ENCODE peak calls at places on chromosomes 12 and 14, in eight cellular contexts. One of them, this sample, is unnamed. For H3K9me3, the result is how much of the 10 kb centered on the place peaks cover.

GRCh38 chr12:50282581-50283229 is 615 bp downstream of the LIMA1 start:
- DNase-seq in endothelial cell of umbilical vein: peak
- DNase-seq in aorta: no peak
- DNase-seq in transverse colon: peak
- DNase-seq in lower lobe of right lung: no peak
- DNase-seq in uterus: no peak
- DNase-seq in MM.1S: no peak
- DNase-seq in HCT116: no peak
- DNase-seq in this sample: peak

GRCh38 chr12:128903231-128903630 is 50.0 kb downstream of the GLT1D1 start:
- DNase-seq in endothelial cell of umbilical vein: no peak
- DNase-seq in aorta: no peak
- DNase-seq in transverse colon: no peak
- DNase-seq in lower lobe of right lung: no peak
- DNase-seq in uterus: no peak
- DNase-seq in MM.1S: no peak
- DNase-seq in HCT116: no peak
- DNase-seq in this sample: no peak

GRCh38 chr12:120286768-120287490 is 4.8 kb downstream of the RNU4-2 start:
- DNase-seq in endothelial cell of umbilical vein: no peak
- DNase-seq in aorta: no peak
- DNase-seq in transverse colon: no peak
- DNase-seq in lower lobe of right lung: no peak
- DNase-seq in uterus: no peak
- DNase-seq in MM.1S: no peak
- DNase-seq in HCT116: no peak
- DNase-seq in this sample: no peak

GRCh38 chr12:116520801-116521471 is 38.2 kb upstream of the MAP1LC3B2 start:
- DNase-seq in endothelial cell of umbilical vein: peak
- DNase-seq in aorta: no peak
- DNase-seq in transverse colon: no peak
- DNase-seq in lower lobe of right lung: no peak
- DNase-seq in uterus: no peak
- DNase-seq in MM.1S: no peak
- DNase-seq in HCT116: no peak
- DNase-seq in this sample: no peak

GRCh38 chr14:74414793-74415437 is 11.1 kb downstream of the SYNDIG1L start:
- DNase-seq in endothelial cell of umbilical vein: no peak
- DNase-seq in aorta: no peak
- DNase-seq in transverse colon: no peak
- DNase-seq in lower lobe of right lung: no peak
- DNase-seq in uterus: no peak
- DNase-seq in MM.1S: peak
- DNase-seq in HCT116: no peak
- DNase-seq in this sample: no peak

GRCh38 chr12:48004039-48004940 is at the start of gene COL2A1:
- DNase-seq in endothelial cell of umbilical vein: peak
- DNase-seq in aorta: no peak
- DNase-seq in transverse colon: no peak
- DNase-seq in lower lobe of right lung: no peak
- DNase-seq in uterus: no peak
- DNase-seq in MM.1S: no peak
- DNase-seq in HCT116: no peak
- DNase-seq in this sample: peak

GRCh38 chr14:79293482-79293881 is 917.8 kb downstream of the DIO2 start:
- DNase-seq in endothelial cell of umbilical vein: no peak
- DNase-seq in aorta: no peak
- DNase-seq in transverse colon: no peak
- DNase-seq in lower lobe of right lung: no peak
- DNase-seq in uterus: peak
- DNase-seq in MM.1S: no peak
- DNase-seq in HCT116: no peak
- DNase-seq in this sample: no peak

GRCh38 chr12:41419151-41419893 is 231.2 kb downstream of the PDZRN4 start:
- DNase-seq in endothelial cell of umbilical vein: no peak
- DNase-seq in aorta: no peak
- DNase-seq in transverse colon: no peak
- DNase-seq in lower lobe of right lung: no peak
- DNase-seq in uterus: no peak
- DNase-seq in MM.1S: no peak
- DNase-seq in HCT116: no peak
- DNase-seq in this sample: no peak

GRCh38 chr14:68626386-68626785 is 166.5 kb downstream of the ZFP36L1 start:
- DNase-seq in endothelial cell of umbilical vein: no peak
- DNase-seq in aorta: no peak
- DNase-seq in transverse colon: no peak
- DNase-seq in lower lobe of right lung: no peak
- DNase-seq in uterus: no peak
- DNase-seq in MM.1S: no peak
- DNase-seq in HCT116: no peak
- DNase-seq in this sample: no peak

GRCh38 chr12:53097207-53097563 is 282 bp upstream of the IGFBP6 start:
- DNase-seq in endothelial cell of umbilical vein: peak
- DNase-seq in aorta: peak
- DNase-seq in transverse colon: no peak
- DNase-seq in lower lobe of right lung: no peak
- DNase-seq in uterus: no peak
- DNase-seq in MM.1S: no peak
- DNase-seq in HCT116: no peak
- DNase-seq in this sample: peak

GRCh38 chr12:53097564-53098353 is at the start of gene IGFBP6:
- DNase-seq in endothelial cell of umbilical vein: peak
- DNase-seq in aorta: peak
- DNase-seq in transverse colon: peak
- DNase-seq in lower lobe of right lung: peak
- DNase-seq in uterus: peak
- DNase-seq in MM.1S: peak
- DNase-seq in HCT116: no peak
- DNase-seq in this sample: peak

GRCh38 chr12:53100466-53101151 is 2.7 kb upstream of the SOAT2 start:
- DNase-seq in endothelial cell of umbilical vein: no peak
- DNase-seq in aorta: peak
- DNase-seq in transverse colon: no peak
- DNase-seq in lower lobe of right lung: no peak
- DNase-seq in uterus: no peak
- DNase-seq in MM.1S: no peak
- DNase-seq in HCT116: no peak
- DNase-seq in this sample: no peak

GRCh38 chr12:53098354-53098981 is 1.0 kb downstream of the IGFBP6 start:
- DNase-seq in endothelial cell of umbilical vein: peak
- DNase-seq in aorta: peak
- DNase-seq in transverse colon: peak
- DNase-seq in lower lobe of right lung: no peak
- DNase-seq in uterus: peak
- DNase-seq in MM.1S: peak
- DNase-seq in HCT116: peak
- DNase-seq in this sample: peak

GRCh38 chr12:53098982-53099651 is 1.6 kb downstream of the IGFBP6 start:
- DNase-seq in endothelial cell of umbilical vein: peak
- DNase-seq in aorta: peak
- DNase-seq in transverse colon: peak
- DNase-seq in lower lobe of right lung: peak
- DNase-seq in uterus: peak
- DNase-seq in MM.1S: peak
- DNase-seq in HCT116: peak
- DNase-seq in this sample: peak
- H3K4me3 ChIP-seq in endothelial cell of umbilical vein: no peak
- H3K4me3 ChIP-seq in aorta: no peak
- H3K4me3 ChIP-seq in transverse colon: no peak
- H3K4me3 ChIP-seq in lower lobe of right lung: peak
- H3K4me3 ChIP-seq in uterus: peak
- H3K4me3 ChIP-seq in MM.1S: no peak
- H3K4me3 ChIP-seq in HCT116: peak
- H3K4me3 ChIP-seq in this sample: peak

DNA sequence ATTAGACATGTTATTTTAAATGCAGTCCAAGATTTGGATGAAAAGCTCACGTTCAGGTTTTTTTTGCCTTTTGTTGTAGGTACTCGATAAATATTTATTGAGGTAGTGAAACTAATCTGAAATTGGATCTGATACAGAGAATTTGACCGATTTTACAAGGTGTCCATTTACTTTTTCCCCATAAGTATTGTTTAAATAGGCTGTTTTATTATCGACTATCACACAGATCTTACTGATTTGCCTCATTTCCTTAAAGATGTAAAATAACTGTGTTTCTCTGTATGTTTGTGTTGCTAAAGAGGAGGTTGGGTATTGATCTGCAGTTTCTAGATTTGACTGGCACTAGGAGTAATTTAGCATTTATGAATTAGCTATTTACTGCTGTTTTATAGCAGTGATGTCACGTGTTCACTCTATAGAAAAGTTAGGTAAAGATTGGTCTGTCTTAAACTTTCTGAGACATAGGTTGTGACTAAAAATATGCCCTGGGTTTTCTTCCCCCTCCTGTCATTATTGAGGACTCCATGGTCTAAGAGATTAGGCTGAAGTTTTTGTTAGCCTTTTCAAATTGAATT is 3.5 kb downstream of the RAP1B start:
- DNase-seq in endothelial cell of umbilical vein: no peak
- DNase-seq in aorta: no peak
- DNase-seq in transverse colon: no peak
- DNase-seq in lower lobe of right lung: no peak
- DNase-seq in uterus: no peak
- DNase-seq in MM.1S: no peak
- DNase-seq in HCT116: no peak
- DNase-seq in this sample: no peak
- H3K27ac ChIP-seq in endothelial cell of umbilical vein: no peak
- H3K27ac ChIP-seq in aorta: no peak
- H3K27ac ChIP-seq in transverse colon: peak
- H3K27ac ChIP-seq in lower lobe of right lung: peak
- H3K27ac ChIP-seq in uterus: no peak
- H3K27ac ChIP-seq in MM.1S: no peak
- H3K27ac ChIP-seq in HCT116: no peak
- H3K27ac ChIP-seq in this sample: no peak

DNA sequence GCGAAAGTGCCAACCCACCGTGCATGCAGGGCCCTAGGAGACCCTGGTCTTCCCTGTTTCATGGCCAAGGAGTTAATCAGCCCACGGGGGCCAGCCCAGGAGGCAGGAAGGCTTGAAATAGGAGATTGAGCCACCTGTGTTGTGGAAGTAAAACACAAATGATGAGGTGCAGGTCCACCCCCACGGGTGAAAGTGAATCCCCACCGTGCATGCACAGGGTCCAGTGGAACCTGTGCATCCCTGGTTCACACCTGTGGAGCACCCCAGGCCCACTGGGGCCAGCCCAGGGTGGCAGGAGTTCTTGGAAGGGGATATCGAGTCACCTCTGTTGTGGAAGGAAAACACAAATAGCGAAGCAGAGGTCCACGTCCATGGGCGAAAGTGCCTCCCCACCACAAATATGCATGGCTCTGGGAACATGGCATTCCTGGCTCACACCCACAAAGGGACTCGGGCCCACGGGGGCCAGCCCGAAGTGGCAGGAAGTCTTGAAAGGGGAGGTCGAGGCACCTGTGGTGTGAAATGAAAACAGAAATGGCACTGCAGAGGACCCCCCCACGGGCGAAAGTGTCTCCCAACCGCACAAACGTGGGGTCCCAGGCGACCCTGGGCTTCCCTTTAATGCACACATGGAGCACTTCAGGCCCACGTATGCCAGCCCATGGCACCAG is 381.5 kb downstream of the ALG10 start:
- DNase-seq in endothelial cell of umbilical vein: no peak
- DNase-seq in aorta: peak
- DNase-seq in transverse colon: peak
- DNase-seq in lower lobe of right lung: peak
- DNase-seq in uterus: peak
- DNase-seq in MM.1S: no peak
- DNase-seq in HCT116: no peak
- DNase-seq in this sample: no peak
- H3K9me3 ChIP-seq in endothelial cell of umbilical vein: under half
- H3K9me3 ChIP-seq in aorta: under half
- H3K9me3 ChIP-seq in transverse colon: half or more
- H3K9me3 ChIP-seq in lower lobe of right lung: under half
- H3K9me3 ChIP-seq in uterus: under half
- H3K9me3 ChIP-seq in MM.1S: under half
- H3K9me3 ChIP-seq in HCT116: under half
- H3K9me3 ChIP-seq in this sample: under half

DNA sequence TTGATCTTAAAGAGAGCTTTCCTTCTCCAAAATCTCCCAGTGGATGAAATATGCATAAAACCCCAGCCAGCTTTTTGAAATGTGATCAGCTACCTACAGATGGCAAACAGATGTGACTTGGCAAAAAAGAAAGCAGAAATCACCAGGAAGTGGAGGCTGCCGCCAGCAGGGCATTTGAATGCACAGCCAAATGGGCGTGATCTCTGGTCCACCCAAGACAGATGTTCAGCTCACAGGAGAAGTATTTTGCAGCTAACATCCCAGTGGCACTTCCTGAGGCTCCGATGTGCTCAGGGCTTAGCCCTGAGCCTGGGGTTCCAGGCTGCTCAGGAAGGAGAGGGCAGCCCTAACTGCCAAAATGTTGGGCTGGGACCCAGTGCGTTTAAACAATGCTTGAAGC is 78.2 kb downstream of the LGMN start:
- DNase-seq in endothelial cell of umbilical vein: no peak
- DNase-seq in aorta: no peak
- DNase-seq in transverse colon: no peak
- DNase-seq in lower lobe of right lung: peak
- DNase-seq in uterus: no peak
- DNase-seq in MM.1S: no peak
- DNase-seq in HCT116: no peak
- DNase-seq in this sample: no peak
- H3K4me3 ChIP-seq in endothelial cell of umbilical vein: no peak
- H3K4me3 ChIP-seq in aorta: no peak
- H3K4me3 ChIP-seq in transverse colon: no peak
- H3K4me3 ChIP-seq in lower lobe of right lung: no peak
- H3K4me3 ChIP-seq in uterus: no peak
- H3K4me3 ChIP-seq in MM.1S: no peak
- H3K4me3 ChIP-seq in HCT116: no peak
- H3K4me3 ChIP-seq in this sample: no peak

GRCh38 chr14:71142375-71143038 is 235.2 kb downstream of the PCNX1 start:
- DNase-seq in endothelial cell of umbilical vein: peak
- DNase-seq in aorta: no peak
- DNase-seq in transverse colon: no peak
- DNase-seq in lower lobe of right lung: no peak
- DNase-seq in uterus: no peak
- DNase-seq in MM.1S: peak
- DNase-seq in HCT116: no peak
- DNase-seq in this sample: no peak
- H3K27ac ChIP-seq in endothelial cell of umbilical vein: peak
- H3K27ac ChIP-seq in aorta: no peak
- H3K27ac ChIP-seq in transverse colon: no peak
- H3K27ac ChIP-seq in lower lobe of right lung: peak
- H3K27ac ChIP-seq in uterus: no peak
- H3K27ac ChIP-seq in MM.1S: peak
- H3K27ac ChIP-seq in HCT116: no peak
- H3K27ac ChIP-seq in this sample: peak